ENCODE peak calls at places on chromosomes 11 and 22, in eight cellular contexts. Z, U, Q, I, A, D, W and S are unnamed samples.

GRCh38 chr11:69009441-69010211 is 3.4 kb downstream of the MRGPRF start:
- DNase-seq in D (no peak), U (no peak), W (no peak), I (no peak), A (no peak), Q (no peak), Z (no peak), S (no peak)

GRCh38 chr11:9581556-9582161 is 8.2 kb downstream of the WEE1 start:
- DNase-seq in W (no peak), I (no peak), D (no peak), U (no peak), Z (no peak), Q (no peak), A (no peak), S (no peak)

GRCh38 chr11:95593101-95593500 is 196.5 kb downstream of the FAM76B start:
- DNase-seq in Z (no peak), Q (no peak), A (no peak), D (no peak), U (no peak), W (no peak), I (no peak), S (no peak)

GRCh38 chr11:70244698-70245097 is 25.8 kb upstream of the PPFIA1 start:
- DNase-seq in U (no peak), W (peak; percentile 69), Z (peak; percentile 57), D (peak; percentile 60), Q (no peak), A (no peak), I (no peak), S (no peak)

GRCh38 chr11:113681711-113682410 is 24.2 kb downstream of the TMPRSS5 start:
- DNase-seq in U (no peak), Q (no peak), Z (no peak), A (no peak), W (no peak), D (peak; percentile 71), I (no peak), S (no peak)

GRCh38 chr11:98964146-98964545 is 56.6 kb upstream of the CNTN5 start:
- DNase-seq in U (no peak), W (no peak), A (no peak), Q (no peak), D (no peak), Z (no peak), I (no peak), S (no peak)

GRCh38 chr11:15714641-15715399 is 600.1 kb downstream of the INSC start:
- DNase-seq in W (no peak), Q (no peak), D (no peak), U (no peak), A (no peak), Z (no peak), I (no peak), S (no peak)

GRCh38 chr22:50191041-50191740 is 5.5 kb downstream of the TRABD start:
- DNase-seq in U (no peak), D (no peak), W (no peak), I (no peak), A (no peak), Q (no peak), Z (no peak), S (no peak)

GRCh38 chr11:20075627-20076026 is 84.6 kb downstream of the DBX1 start:
- DNase-seq in Z (no peak), U (no peak), D (no peak), Q (no peak), A (no peak), I (no peak), W (no peak), S (no peak)

GRCh38 chr11:86418929-86419328 is 44.2 kb downstream of the CCDC81 start:
- DNase-seq in Z (no peak), I (no peak), U (no peak), W (no peak), A (no peak), Q (no peak), D (no peak), S (no peak)

GRCh38 chr22:28855355-28856094 is 27.8 kb upstream of the ZNRF3 start:
- DNase-seq in W (peak; percentile 58), A (peak; percentile 63), Z (peak; percentile 52), Q (no peak), D (peak; percentile 79), I (no peak), U (peak; percentile 63), S (peak; percentile 73)

GRCh38 chr11:16474659-16475058 is 118.3 kb upstream of the SOX6 start:
- DNase-seq in Q (no peak), W (no peak), U (no peak), Z (no peak), D (no peak), A (no peak), I (no peak), S (no peak)

DNA sequence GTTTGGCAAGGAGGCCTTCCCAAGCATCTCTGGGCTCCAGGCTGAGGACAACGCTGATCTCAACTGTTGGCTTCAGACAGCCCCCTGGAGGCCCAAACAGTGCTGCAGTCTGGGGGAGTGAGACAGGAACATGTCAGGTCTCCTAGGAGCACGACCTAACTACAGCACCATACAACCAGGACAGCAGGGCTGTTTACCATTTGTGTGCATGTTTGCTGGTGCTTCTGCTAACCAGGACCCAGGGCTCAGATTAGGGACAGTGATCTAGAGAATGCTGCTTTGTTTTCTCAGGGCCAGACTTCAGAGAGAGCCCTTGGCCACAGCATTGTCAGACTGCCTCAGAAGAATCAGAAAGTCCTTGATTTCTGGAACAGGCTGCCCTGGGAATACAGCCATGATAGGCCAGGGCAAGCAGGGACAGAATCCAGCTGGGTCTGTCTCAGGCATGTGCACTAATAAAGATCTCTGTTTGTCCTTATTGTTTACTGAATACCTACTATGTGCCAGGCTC is 126.5 kb downstream of the VPREB1 start:
- DNase-seq in D (no peak), A (no peak), Z (no peak), U (no peak), I (no peak), W (no peak), Q (peak; percentile 36), S (no peak)
- TF ChIP-seq CTCF in D (no peak), A (no peak), Z (no peak), U (no peak), I (no peak), W (peak; percentile 22), Q (no peak), S (no peak)

GRCh38 chr22:47837703-47838102 is 1075.3 kb downstream of the TBC1D22A start:
- DNase-seq in I (no peak), Q (no peak), A (peak; percentile 57), Z (no peak), U (no peak), W (no peak), D (no peak), S (peak; percentile 70)
- TF ChIP-seq CTCF in I (no peak), Q (peak; percentile 12), A (peak; percentile 82), Z (peak; percentile 12), U (peak; percentile 53), W (peak; percentile 10), D (peak; percentile 31), S (peak; percentile 70)

GRCh38 chr22:27682438-27682837 is 119.1 kb downstream of the MN1 start:
- DNase-seq in D (no peak), Q (no peak), U (peak; percentile 40), W (no peak), Z (no peak), I (peak; percentile 61), A (peak; percentile 62), S (no peak)
- TF ChIP-seq CTCF in D (peak; percentile 35), Q (peak; percentile 42), U (peak; percentile 54), W (peak; percentile 21), Z (peak; percentile 32), I (peak; percentile 54), A (peak; percentile 84), S (no peak)

GRCh38 chr11:66491315-66491935 is 11.2 kb downstream of the DPP3 start:
- DNase-seq in D (no peak), W (no peak), I (peak; percentile 48), Q (no peak), Z (no peak), U (no peak), A (peak; percentile 74), S (no peak)
- TF ChIP-seq CTCF in D (peak; percentile 47), W (peak; percentile 45), I (peak; percentile 63), Q (peak; percentile 46), Z (peak; percentile 42), U (peak; percentile 58), A (peak; percentile 77), S (peak; percentile 30)

GRCh38 chr22:41799486-41800347 is 762 bp upstream of the CCDC134 start:
- DNase-seq in I (peak; percentile 23), Q (no peak), Z (no peak), D (peak; percentile 4), W (no peak), A (peak; percentile 43), U (peak; percentile 5), S (no peak)
- TF ChIP-seq CTCF in I (no peak), Q (no peak), Z (no peak), D (no peak), W (peak; percentile 2), A (no peak), U (no peak), S (no peak)

DNA sequence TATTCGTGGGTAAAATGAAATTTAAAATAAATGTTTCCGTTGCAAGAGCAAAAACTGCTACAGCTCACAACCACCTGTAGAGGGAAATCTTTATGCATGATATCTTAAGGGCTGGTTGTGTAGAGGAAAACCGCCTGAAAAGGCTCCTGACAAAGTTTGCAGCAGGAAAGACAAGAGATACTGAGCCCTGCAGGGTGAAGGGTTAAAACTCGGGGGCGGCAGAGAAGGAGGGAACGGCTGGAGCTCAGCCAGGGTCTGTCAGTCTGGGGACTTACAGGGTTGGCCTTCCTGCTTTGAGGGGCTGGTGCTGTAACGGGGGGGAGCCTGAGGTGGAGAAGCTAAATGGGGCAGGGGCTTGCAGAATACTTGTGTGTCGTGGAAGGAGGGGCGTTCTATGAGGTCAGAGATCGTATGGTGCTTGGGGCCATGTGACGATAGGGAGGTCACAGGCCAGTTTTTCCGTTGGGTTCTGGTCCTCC is 122.9 kb upstream of the HSD17B12 start:
- DNase-seq in D (no peak), Z (no peak), W (no peak), A (peak; percentile 53), U (peak; percentile 50), I (no peak), Q (no peak), S (no peak)
- TF ChIP-seq CTCF in D (peak; percentile 27), Z (peak; percentile 8), W (peak; percentile 35), A (peak; percentile 39), U (peak; percentile 48), I (no peak), Q (no peak), S (no peak)

DNA sequence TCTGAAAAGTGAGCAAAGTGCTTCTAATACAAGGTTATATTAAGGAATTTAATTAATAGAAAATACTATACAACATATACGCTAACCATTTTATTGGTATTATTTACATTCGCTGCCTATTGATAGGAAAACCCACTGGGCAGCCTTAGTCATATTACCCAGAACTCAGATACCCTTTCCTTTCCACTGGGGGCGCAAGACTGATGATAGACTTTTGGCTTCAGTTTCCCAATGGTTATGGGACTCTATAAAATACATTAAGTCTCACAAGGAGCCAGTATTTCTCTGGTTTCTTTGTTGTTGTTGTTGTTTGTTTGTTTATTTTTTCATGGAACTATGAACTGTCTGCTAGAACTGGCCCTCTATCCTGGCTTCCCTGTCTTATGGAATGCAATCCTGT is 471.1 kb upstream of the KIRREL3 start:
- DNase-seq in U (no peak), Z (no peak), W (no peak), I (no peak), Q (no peak), D (no peak), A (no peak), S (no peak)
- TF ChIP-seq CTCF in U (no peak), Z (no peak), W (no peak), I (peak; percentile 26), Q (no peak), D (no peak), A (peak; percentile 56), S (peak; percentile 19)